ENCODE peak calls at places on chromosome 5, in five cellular contexts. One of them, this sample, is unnamed.

GRCh38 chr5:25090818-25091217 is 446.0 kb upstream of the CDH10 start:
- DNase-seq in transverse colon: no peak
- DNase-seq in mesothelial cell of epicardium: no peak
- DNase-seq in AG09319: no peak
- DNase-seq in HCT116: no peak
- DNase-seq in this sample: no peak

GRCh38 chr5:172624083-172624995 is 16.7 kb upstream of the NEURL1B start:
- DNase-seq in transverse colon: no peak
- DNase-seq in mesothelial cell of epicardium: no peak
- DNase-seq in AG09319: no peak
- DNase-seq in HCT116: no peak
- DNase-seq in this sample: no peak

GRCh38 chr5:68305223-68305865 is 89.8 kb downstream of the PIK3R1 start:
- DNase-seq in transverse colon: no peak
- DNase-seq in mesothelial cell of epicardium: no peak
- DNase-seq in AG09319: no peak
- DNase-seq in HCT116: no peak
- DNase-seq in this sample: no peak

GRCh38 chr5:111887706-111888105 is 130.7 kb upstream of the NREP start:
- DNase-seq in transverse colon: no peak
- DNase-seq in mesothelial cell of epicardium: no peak
- DNase-seq in AG09319: no peak
- DNase-seq in HCT116: no peak
- DNase-seq in this sample: no peak

GRCh38 chr5:36403601-36404311 is 102.1 kb upstream of the RANBP3L start:
- DNase-seq in transverse colon: no peak
- DNase-seq in mesothelial cell of epicardium: no peak
- DNase-seq in AG09319: peak
- DNase-seq in HCT116: no peak
- DNase-seq in this sample: no peak

GRCh38 chr5:73558950-73559349 is 6.5 kb downstream of the ANKRA2 start:
- DNase-seq in transverse colon: no peak
- DNase-seq in mesothelial cell of epicardium: no peak
- DNase-seq in AG09319: no peak
- DNase-seq in HCT116: no peak
- DNase-seq in this sample: no peak

GRCh38 chr5:35345222-35345621 is 114.9 kb upstream of the PRLR start:
- DNase-seq in transverse colon: no peak
- DNase-seq in mesothelial cell of epicardium: no peak
- DNase-seq in AG09319: no peak
- DNase-seq in HCT116: no peak
- DNase-seq in this sample: no peak

GRCh38 chr5:150227606-150228273 is 37.9 kb downstream of the SLC6A7 start:
- DNase-seq in transverse colon: no peak
- DNase-seq in mesothelial cell of epicardium: no peak
- DNase-seq in AG09319: no peak
- DNase-seq in HCT116: no peak
- DNase-seq in this sample: no peak

DNA sequence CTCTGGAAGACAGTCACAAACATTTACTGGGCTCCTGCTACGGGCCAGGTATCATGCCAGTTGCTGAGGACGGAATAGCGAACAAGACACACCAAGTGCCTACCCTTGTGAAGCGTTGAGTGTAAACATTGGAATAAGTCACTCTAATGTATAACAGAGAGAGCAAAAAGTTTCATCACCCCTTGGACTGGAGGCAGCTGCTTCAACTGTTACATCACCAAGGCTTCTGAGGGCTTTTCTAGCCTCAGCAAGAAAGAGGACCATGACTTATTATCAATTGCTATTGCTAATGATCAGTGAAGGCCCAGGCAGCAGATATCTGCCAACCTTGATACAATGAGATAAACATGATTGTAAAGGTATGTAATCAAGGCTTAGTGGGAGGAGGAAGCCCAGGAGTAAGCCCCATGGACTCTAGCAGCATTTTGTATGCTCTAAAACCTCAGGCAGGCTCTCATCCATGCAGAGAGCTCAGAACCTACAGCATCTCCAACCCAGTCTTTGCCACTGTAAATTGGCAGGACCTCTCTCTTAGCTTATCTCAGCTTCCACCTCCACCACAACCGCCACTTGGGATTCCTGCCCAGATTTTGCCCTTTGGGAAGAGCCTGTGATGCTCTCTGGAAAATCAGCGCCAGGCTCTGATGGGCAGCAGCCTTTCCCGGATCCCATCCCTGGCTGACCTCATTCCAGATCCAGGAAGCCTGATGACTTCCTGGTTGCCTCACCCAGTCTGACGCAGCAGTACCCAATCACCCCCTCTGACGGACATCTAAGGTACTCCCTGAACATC is 54.5 kb downstream of the ADAM19 start:
- DNase-seq in transverse colon: peak
- DNase-seq in mesothelial cell of epicardium: no peak
- DNase-seq in AG09319: no peak
- DNase-seq in HCT116: no peak
- DNase-seq in this sample: no peak
- TF ChIP-seq CTCF in transverse colon: peak
- TF ChIP-seq CTCF in mesothelial cell of epicardium: no peak
- TF ChIP-seq CTCF in AG09319: no peak
- TF ChIP-seq CTCF in HCT116: no peak
- TF ChIP-seq CTCF in this sample: no peak

GRCh38 chr5:60161340-60161934 is 267.9 kb upstream of the PDE4D start:
- DNase-seq in transverse colon: no peak
- DNase-seq in mesothelial cell of epicardium: no peak
- DNase-seq in AG09319: no peak
- DNase-seq in HCT116: peak
- DNase-seq in this sample: no peak
- TF ChIP-seq CTCF in transverse colon: no peak
- TF ChIP-seq CTCF in mesothelial cell of epicardium: peak
- TF ChIP-seq CTCF in AG09319: peak
- TF ChIP-seq CTCF in HCT116: peak
- TF ChIP-seq CTCF in this sample: no peak

DNA sequence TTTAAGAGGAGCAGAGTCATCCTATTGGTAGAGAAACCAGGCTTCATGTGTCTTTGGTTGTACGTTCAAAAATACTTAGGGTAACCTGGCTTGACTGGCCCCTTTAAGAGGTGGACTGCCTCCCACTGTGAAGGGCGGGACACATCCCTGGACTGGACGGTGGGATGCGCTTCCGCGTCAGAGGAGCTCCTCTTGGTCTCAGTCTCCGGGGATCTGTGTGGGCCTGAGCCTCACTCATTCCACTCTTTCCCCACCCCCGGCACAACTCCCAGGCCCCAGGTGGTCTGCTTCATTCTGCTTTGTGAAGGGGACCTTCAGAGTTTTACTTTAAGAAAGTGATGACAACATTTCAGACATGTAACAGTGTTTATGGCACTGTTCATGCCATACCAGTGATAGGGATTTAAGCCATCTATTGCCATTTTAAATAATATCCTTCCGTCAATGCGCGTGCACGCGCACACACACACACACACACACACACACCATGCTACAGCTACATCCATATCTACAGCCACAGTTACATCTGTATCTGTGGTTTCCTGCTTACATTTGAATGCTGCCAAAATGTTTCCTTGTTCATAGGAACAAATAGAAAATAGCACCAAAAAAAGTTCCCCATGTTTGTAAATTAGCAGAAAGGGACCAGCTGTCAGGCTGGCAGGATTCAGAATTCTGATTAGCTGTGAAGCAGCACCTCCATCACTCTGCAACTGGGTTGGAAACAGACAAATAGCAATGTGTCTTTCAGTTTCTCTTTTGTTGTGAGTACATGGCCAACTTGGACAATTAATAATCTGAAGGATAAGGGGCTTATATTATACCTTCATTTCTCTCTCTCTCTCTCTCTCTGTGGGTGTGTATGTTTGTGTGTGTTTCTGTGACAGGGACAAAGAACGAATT is 601.4 kb downstream of the IRX1 start:
- DNase-seq in transverse colon: no peak
- DNase-seq in mesothelial cell of epicardium: no peak
- DNase-seq in AG09319: no peak
- DNase-seq in HCT116: no peak
- DNase-seq in this sample: no peak
- TF ChIP-seq CTCF in transverse colon: no peak
- TF ChIP-seq CTCF in mesothelial cell of epicardium: no peak
- TF ChIP-seq CTCF in AG09319: no peak
- TF ChIP-seq CTCF in HCT116: no peak
- TF ChIP-seq CTCF in this sample: no peak

GRCh38 chr5:18465833-18466681 is 831.8 kb downstream of the TAF11L14 start:
- DNase-seq in transverse colon: peak
- DNase-seq in mesothelial cell of epicardium: peak
- DNase-seq in AG09319: no peak
- DNase-seq in HCT116: no peak
- DNase-seq in this sample: peak
- TF ChIP-seq CTCF in transverse colon: peak
- TF ChIP-seq CTCF in mesothelial cell of epicardium: peak
- TF ChIP-seq CTCF in AG09319: peak
- TF ChIP-seq CTCF in HCT116: peak
- TF ChIP-seq CTCF in this sample: no peak

GRCh38 chr5:619444-619843 is 7.3 kb downstream of the CEP72 start:
- DNase-seq in transverse colon: no peak
- DNase-seq in mesothelial cell of epicardium: peak
- DNase-seq in AG09319: no peak
- DNase-seq in HCT116: no peak
- DNase-seq in this sample: no peak

GRCh38 chr5:618450-618849 is 6.3 kb downstream of the CEP72 start:
- DNase-seq in transverse colon: no peak
- DNase-seq in mesothelial cell of epicardium: no peak
- DNase-seq in AG09319: no peak
- DNase-seq in HCT116: no peak
- DNase-seq in this sample: no peak

GRCh38 chr5:617896-618295 is 5.8 kb downstream of the CEP72 start:
- DNase-seq in transverse colon: no peak
- DNase-seq in mesothelial cell of epicardium: no peak
- DNase-seq in AG09319: no peak
- DNase-seq in HCT116: no peak
- DNase-seq in this sample: no peak

GRCh38 chr5:620152-620551 is 8.0 kb downstream of the CEP72 start:
- DNase-seq in transverse colon: no peak
- DNase-seq in mesothelial cell of epicardium: no peak
- DNase-seq in AG09319: no peak
- DNase-seq in HCT116: no peak
- DNase-seq in this sample: no peak

GRCh38 chr5:616342-617039 is 4.4 kb downstream of the CEP72 start:
- DNase-seq in transverse colon: no peak
- DNase-seq in mesothelial cell of epicardium: no peak
- DNase-seq in AG09319: no peak
- DNase-seq in HCT116: no peak
- DNase-seq in this sample: peak
- TF ChIP-seq CTCF in transverse colon: no peak
- TF ChIP-seq CTCF in mesothelial cell of epicardium: no peak
- TF ChIP-seq CTCF in AG09319: no peak
- TF ChIP-seq CTCF in HCT116: no peak
- TF ChIP-seq CTCF in this sample: no peak

DNA sequence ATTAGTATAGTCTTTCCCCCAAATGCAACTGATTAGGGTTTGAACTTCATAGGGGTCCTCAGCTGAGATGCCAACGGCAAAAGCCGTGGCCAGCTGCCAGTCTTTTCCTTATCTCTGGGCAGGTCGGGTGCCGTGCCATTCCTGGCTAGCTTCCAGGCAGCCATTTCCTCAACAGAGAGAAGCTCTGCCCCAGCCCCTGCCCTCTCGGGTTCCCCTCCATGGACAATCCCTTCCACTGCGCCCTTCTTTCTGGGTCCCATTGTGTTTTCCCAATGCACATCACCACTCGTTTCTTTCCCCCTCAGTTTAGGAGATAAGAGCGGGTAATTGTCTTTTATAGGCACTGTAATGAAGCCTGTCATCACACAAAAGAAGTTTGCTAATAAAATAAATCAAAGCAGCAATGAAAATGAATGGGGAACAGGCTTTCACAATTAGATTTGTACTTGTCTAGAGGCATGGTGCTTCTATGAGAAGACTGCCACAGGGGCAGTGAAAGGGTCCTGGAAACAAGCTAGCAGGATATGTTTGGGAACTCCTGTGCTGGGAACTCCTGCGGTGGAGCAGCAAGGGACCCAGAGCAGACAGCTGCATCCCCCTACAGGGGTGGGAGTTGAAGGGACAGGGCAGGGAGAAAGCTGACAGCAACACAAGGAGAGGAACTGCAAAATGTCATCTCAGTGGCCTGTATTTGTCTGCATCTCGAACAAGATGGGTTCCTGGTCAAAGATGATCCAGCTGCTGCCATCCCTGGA is 48.0 kb upstream of the SAP30L start:
- DNase-seq in transverse colon: peak
- DNase-seq in mesothelial cell of epicardium: no peak
- DNase-seq in AG09319: no peak
- DNase-seq in HCT116: no peak
- DNase-seq in this sample: no peak
- TF ChIP-seq CTCF in transverse colon: no peak
- TF ChIP-seq CTCF in mesothelial cell of epicardium: no peak
- TF ChIP-seq CTCF in AG09319: no peak
- TF ChIP-seq CTCF in HCT116: no peak
- TF ChIP-seq CTCF in this sample: no peak